ENCODE peak calls at places on chromosomes 12 and 14, in seven cellular contexts. M is heart left ventricle; O is neuronal stem cell; P is CD8-positive, alpha-beta T cell; C is hepatocyte; R is OCI-LY7; W is tibial nerve. G is an unnamed sample. For H3K9me3 and H3K4me1, the result is how much of the 10 kb centered on the place peaks cover.

GRCh38 chr14:104239866-104240301 is 101.5 kb downstream of the KIF26A start:
- DNase-seq in C (no peak), P (no peak), W (no peak), M (no peak), R (peak), O (no peak), G (peak)

GRCh38 chr14:77985235-77985634 is 184.9 kb upstream of the NRXN3 start:
- DNase-seq in M (no peak), P (no peak), W (no peak), R (no peak), O (no peak), C (no peak), G (no peak)

GRCh38 chr12:98002887-98003493 is 512.4 kb upstream of the TMPO start:
- DNase-seq in O (peak), M (no peak), R (peak), C (peak), P (no peak), W (no peak), G (no peak)

GRCh38 chr14:89165189-89165809 is 251.7 kb downstream of the FOXN3 start:
- DNase-seq in W (no peak), R (peak), P (no peak), M (no peak), O (no peak), C (no peak), G (no peak)

GRCh38 chr12:68951652-68952051 is 18.7 kb upstream of the CPM start:
- DNase-seq in O (no peak), P (no peak), R (no peak), M (no peak), W (no peak), C (peak), G (peak)

GRCh38 chr14:91896419-91896818 is 29.1 kb upstream of the TC2N start:
- DNase-seq in O (no peak), M (no peak), P (no peak), R (no peak), W (no peak), C (no peak), G (no peak)

GRCh38 chr12:27552886-27553560 is 29.0 kb downstream of the PPFIBP1 start:
- DNase-seq in P (no peak), C (no peak), R (no peak), M (no peak), W (no peak), O (no peak), G (no peak)

GRCh38 chr12:47860279-47860841 is 40.7 kb upstream of the HDAC7 start:
- DNase-seq in W (no peak), O (no peak), M (no peak), P (no peak), R (no peak), C (no peak), G (no peak)

GRCh38 chr12:65911321-65911720 is 87.0 kb downstream of the HMGA2 start:
- DNase-seq in P (no peak), W (no peak), M (no peak), R (no peak), C (peak), O (no peak), G (no peak)

GRCh38 chr14:24056800-24057184 is 5.0 kb downstream of the CARMIL3 start:
- DNase-seq in M (no peak), R (no peak), P (no peak), W (no peak), C (no peak), O (no peak), G (no peak)

GRCh38 chr14:34715108-34715863 is 893 bp upstream of the CFL2 start:
- DNase-seq in C (no peak), O (no peak), M (no peak), W (no peak), R (no peak), P (no peak), G (no peak)

GRCh38 chr14:89060191-89060590 is 235.7 kb downstream of the TTC8 start:
- DNase-seq in P (no peak), R (no peak), C (no peak), W (no peak), M (no peak), O (no peak), G (no peak)

GRCh38 chr12:48084066-48084465 is 21.8 kb downstream of the SENP1 start:
- DNase-seq in C (peak), M (no peak), R (peak), W (no peak), O (no peak), P (no peak), G (no peak)

GRCh38 chr12:41055875-41056577 is 132.1 kb upstream of the PDZRN4 start:
- DNase-seq in P (no peak), R (no peak), O (no peak), C (no peak), W (no peak), M (no peak), G (no peak)

GRCh38 chr14:93086441-93087055 is 29.2 kb downstream of the ITPK1 start:
- DNase-seq in P (no peak), M (no peak), C (no peak), W (no peak), O (no peak), R (no peak), G (no peak)

GRCh38 chr14:55373784-55374725 is 37.6 kb downstream of the ATG14 start:
- DNase-seq in R (peak), W (no peak), O (no peak), P (peak), M (no peak), C (peak), G (no peak)

GRCh38 chr14:70885343-70886014 is 21.8 kb upstream of the PCNX1 start:
- DNase-seq in C (no peak), M (no peak), P (no peak), O (no peak), R (no peak), W (no peak), G (no peak)

GRCh38 chr12:14836336-14837210 is 6.8 kb downstream of the ART4 start:
- DNase-seq in P (no peak), C (peak), M (no peak), R (no peak), W (no peak), O (no peak), G (no peak)

GRCh38 chr12:120628919-120629318 is 11.5 kb upstream of the CABP1 start:
- DNase-seq in W (no peak), M (no peak), O (no peak), P (no peak), R (no peak), C (peak), G (no peak)

GRCh38 chr12:52395761-52396434 is 10.2 kb downstream of the KRT82 start:
- DNase-seq in M (no peak), C (peak), W (peak), O (no peak), R (peak), P (no peak), G (no peak)

GRCh38 chr12:105368047-105368646 is 37.7 kb downstream of the C12orf75 start:
- DNase-seq in M (no peak), C (no peak), O (no peak), R (no peak), W (no peak), P (no peak), G (no peak)

GRCh38 chr14:38039526-38039925 is 168.2 kb upstream of the SSTR1 start:
- DNase-seq in P (no peak), R (no peak), M (no peak), C (no peak), W (no peak), O (no peak), G (no peak)

GRCh38 chr14:55366271-55366670 is 45.4 kb downstream of the ATG14 start:
- DNase-seq in O (no peak), M (no peak), P (no peak), R (no peak), W (no peak), C (peak), G (no peak)

GRCh38 chr12:25084816-25085215 is 110.1 kb downstream of the DNAI7 start:
- DNase-seq in R (no peak), C (no peak), M (no peak), P (no peak), O (no peak), W (no peak), G (no peak)

GRCh38 chr14:76584271-76584702 is 177.0 kb upstream of the VASH1 start:
- DNase-seq in P (no peak), O (no peak), M (no peak), R (no peak), W (no peak), C (no peak), G (no peak)

GRCh38 chr14:68405959-68406358 is 386.9 kb downstream of the ZFP36L1 start:
- DNase-seq in W (no peak), P (no peak), M (no peak), C (no peak), O (no peak), R (no peak), G (no peak)

GRCh38 chr14:101905614-101906013 is 58.8 kb upstream of the DYNC1H1 start:
- DNase-seq in R (no peak), W (no peak), C (no peak), P (no peak), M (no peak), O (no peak), G (no peak)

GRCh38 chr12:11482955-11483354 is 87.6 kb upstream of the PRB2 start:
- DNase-seq in M (no peak), W (no peak), O (no peak), C (no peak), P (no peak), R (no peak), G (no peak)

GRCh38 chr12:107684029-107684790 is 1.4 kb upstream of the PWP1 start:
- DNase-seq in M (no peak), W (no peak), O (no peak), C (no peak), P (no peak), R (no peak), G (no peak)

GRCh38 chr12:90253674-90254181 is 545.1 kb upstream of the ATP2B1 start:
- DNase-seq in P (peak), R (peak), W (peak), C (peak), M (peak), O (no peak), G (peak)

GRCh38 chr14:105853089-105853906 is 326.9 kb downstream of the TMEM121 start:
- DNase-seq in M (peak), W (no peak), O (no peak), C (no peak), R (peak), P (no peak), G (no peak)

GRCh38 chr12:132052191-132052932 is 91.8 kb downstream of the DDX51 start:
- DNase-seq in R (no peak), O (no peak), M (no peak), P (no peak), C (no peak), W (no peak), G (no peak)

GRCh38 chr14:54803926-54804719 is 98.5 kb downstream of the GCH1 start:
- DNase-seq in O (no peak), R (no peak), M (no peak), P (no peak), W (no peak), C (no peak), G (no peak)

GRCh38 chr12:57222286-57223190 is 5.9 kb downstream of the NXPH4 start:
- DNase-seq in O (no peak), P (no peak), M (no peak), W (no peak), R (no peak), C (no peak), G (no peak)

GRCh38 chr12:122527478-122527944 is 462 bp downstream of the KNTC1 start:
- DNase-seq in M (no peak), W (no peak), C (peak), O (no peak), P (no peak), R (peak), G (no peak)

GRCh38 chr12:16586350-16587109 is 19.4 kb downstream of the LMO3 start:
- DNase-seq in C (peak), O (no peak), W (no peak), P (no peak), R (no peak), M (no peak), G (no peak)

GRCh38 chr12:121214171-121214777 is 4.3 kb downstream of the P2RX4 start:
- DNase-seq in R (no peak), W (no peak), C (peak), O (no peak), M (no peak), P (no peak), G (no peak)

GRCh38 chr12:90961154-90961553 is 6.2 kb upstream of the CCER1 start:
- DNase-seq in W (no peak), P (no peak), M (no peak), O (no peak), C (no peak), R (no peak), G (no peak)

GRCh38 chr12:57112492-57113294 is 1.5 kb upstream of the STAT6 start:
- DNase-seq in R (no peak), O (no peak), W (no peak), P (no peak), M (no peak), C (no peak), G (no peak)

GRCh38 chr12:121630791-121631190 is 4.5 kb downstream of the ORAI1 start:
- DNase-seq in P (no peak), C (no peak), R (no peak), O (no peak), W (no peak), M (no peak), G (no peak)

GRCh38 chr14:79842270-79842669 is 369.0 kb downstream of the DIO2 start:
- DNase-seq in R (no peak), P (no peak), W (no peak), C (peak), O (no peak), M (no peak), G (no peak)

GRCh38 chr14:79841433-79841832 is 369.9 kb downstream of the DIO2 start:
- DNase-seq in P (no peak), W (no peak), M (no peak), R (no peak), O (no peak), C (no peak), G (no peak)

GRCh38 chr14:79837699-79838098 is 373.6 kb downstream of the DIO2 start:
- DNase-seq in W (no peak), O (no peak), M (no peak), R (no peak), P (no peak), C (no peak), G (no peak)

GRCh38 chr14:79836577-79836976 is 374.7 kb downstream of the DIO2 start:
- DNase-seq in M (no peak), O (no peak), C (no peak), W (no peak), P (no peak), R (no peak), G (no peak)

DNA sequence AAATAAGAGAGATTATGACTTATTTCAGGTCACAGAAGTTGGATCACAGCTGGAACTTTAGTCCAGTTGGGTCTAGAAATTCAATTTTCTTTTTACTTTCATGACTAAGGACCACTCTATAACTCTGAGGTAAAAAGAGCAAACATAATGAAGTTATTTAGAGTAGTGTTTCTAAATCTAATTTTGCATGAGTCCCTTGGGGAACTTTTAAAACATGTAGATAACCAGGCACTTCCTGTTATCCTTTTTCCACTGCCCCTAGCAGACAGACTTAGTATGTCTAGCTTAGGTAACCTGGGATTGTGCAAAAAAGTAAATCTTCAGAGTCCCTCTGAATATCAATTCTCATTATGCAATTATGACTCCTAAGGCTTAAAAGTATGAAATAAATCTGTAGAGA is 371.2 kb downstream of the DIO2 start:
- DNase-seq in M (no peak), O (no peak), C (no peak), R (no peak), W (no peak), P (no peak), G (no peak)
- H3K9me3 ChIP-seq in M (under half), O (under half), C (under half), R (under half), W (under half), P (under half), G (under half)

DNA sequence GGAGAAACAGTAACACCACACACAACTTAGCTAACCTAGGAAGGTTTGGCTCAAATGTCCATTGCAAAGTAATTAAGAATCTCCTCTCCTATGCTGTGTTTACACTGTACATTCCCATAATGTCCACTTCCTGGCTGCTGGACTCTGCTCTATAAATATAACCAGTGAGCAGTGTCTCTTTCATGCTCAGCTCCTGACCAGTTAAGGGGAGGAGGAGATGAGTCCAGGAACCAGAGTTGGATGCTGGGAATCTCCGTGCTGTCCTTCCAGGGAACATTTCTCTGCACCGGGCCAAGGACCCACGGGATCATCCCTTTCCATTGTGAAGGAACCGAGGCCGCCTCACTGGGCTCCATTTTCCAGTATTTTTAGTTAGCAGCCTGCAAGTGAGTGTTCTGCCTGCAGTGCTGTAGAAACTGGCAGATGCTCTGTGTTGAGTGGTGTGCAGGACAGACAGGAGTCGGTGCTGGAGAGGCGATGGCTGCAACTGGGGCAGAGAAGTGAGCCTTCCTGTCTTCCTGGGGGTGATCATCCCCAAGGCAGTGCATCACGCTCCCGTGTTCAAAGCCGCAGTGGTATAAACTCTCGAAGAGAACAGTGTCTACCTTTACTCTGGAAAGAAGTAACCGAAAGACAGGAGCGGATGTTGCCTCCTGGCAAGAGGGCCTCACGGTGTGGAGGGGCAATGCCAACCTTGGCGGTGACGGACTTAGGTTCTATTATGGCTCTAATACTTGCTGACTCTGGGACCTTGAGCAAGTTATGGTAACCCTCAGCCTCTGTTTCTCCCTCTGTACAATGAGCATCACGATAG is 195.5 kb downstream of the CACNA1C start:
- DNase-seq in R (no peak), W (no peak), C (peak), M (no peak), O (no peak), P (no peak), G (no peak)
- H3K4me1 ChIP-seq in R (half or more), W (under half), C (under half), M (under half), O (under half), P (under half), G (under half)

DNA sequence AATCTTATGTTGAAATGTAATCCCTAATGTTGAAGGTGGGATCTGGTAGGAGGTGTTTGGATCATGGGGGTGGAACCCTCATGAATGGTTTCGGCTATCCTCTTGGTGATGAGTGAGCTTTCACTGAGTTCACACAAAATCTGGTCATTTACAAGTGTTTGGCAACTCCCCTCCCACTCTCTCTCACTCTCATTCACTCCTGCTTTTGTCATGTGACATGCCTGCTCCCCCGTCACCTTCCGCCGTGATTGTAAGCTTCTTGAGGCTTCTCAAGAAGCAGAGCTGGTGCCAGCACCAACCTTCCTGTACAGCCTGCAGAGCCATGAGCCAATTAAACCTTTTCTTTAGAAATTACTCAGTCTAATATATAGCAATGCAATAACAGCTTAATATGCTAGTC is 245.4 kb downstream of the BMP4 start:
- DNase-seq in C (no peak), M (no peak), O (no peak), P (no peak), W (no peak), R (no peak), G (no peak)
- H3K9me3 ChIP-seq in C (under half), M (under half), O (under half), P (under half), W (under half), R (under half), G (under half)

DNA sequence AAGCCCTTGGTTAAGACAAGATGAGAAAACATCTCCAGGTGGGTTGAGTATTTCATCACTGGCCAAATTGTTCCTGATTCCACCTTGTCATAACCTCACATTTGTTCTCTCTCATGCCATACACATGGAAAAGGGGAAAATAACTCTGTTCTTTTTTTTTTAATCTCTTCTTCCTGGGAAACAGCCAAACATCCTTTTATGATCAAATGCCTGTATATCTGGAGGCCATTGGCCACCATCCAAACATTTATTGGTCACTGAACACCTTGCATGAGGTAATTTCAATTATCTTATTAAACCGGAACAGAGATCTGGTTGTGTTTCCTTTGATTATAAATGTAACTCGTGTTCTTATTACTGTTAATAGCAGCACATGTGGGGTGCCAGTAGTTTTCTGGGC is 469.6 kb downstream of the NPAS3 start:
- DNase-seq in C (no peak), R (no peak), O (no peak), W (no peak), M (no peak), P (no peak), G (no peak)
- H3K4me1 ChIP-seq in C (under half), R (under half), O (under half), W (under half), M (under half), P (under half), G (under half)

DNA sequence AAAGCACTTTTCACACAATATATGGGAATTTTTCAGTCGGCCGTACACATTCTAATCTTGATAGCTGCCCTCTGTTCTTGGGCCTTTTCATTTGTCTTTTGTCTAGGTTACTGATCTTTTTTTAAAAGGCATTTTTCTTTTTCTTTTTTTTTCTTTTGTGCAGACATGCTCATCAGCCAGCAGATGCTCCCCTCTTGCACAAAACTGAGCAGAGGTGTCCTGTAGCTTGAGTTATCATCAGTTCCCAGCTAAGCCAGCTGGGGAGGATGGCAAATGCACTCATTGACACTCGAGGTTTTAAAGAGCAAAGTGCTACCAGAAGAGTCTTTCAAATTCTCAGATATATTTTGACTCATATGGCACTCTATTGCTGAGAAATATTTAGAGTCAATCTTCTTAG is 913.9 kb upstream of the SEL1L start:
- DNase-seq in R (no peak), W (no peak), P (no peak), O (no peak), C (no peak), M (no peak), G (no peak)
- H3K9me3 ChIP-seq in R (under half), W (under half), P (under half), O (under half), C (under half), M (under half), G (under half)

GRCh38 chr12:108847705-108848104 is 9.7 kb downstream of the SSH1 start:
- DNase-seq in C (no peak), P (no peak), W (no peak), O (no peak), R (no peak), M (no peak), G (no peak)
- H3K4me1 ChIP-seq in C (under half), P (under half), W (under half), O (under half), R (under half), M (half or more), G (under half)

G was measured in ascending aorta.